ENCODE peak calls at places on chromosomes 11 and 22, in six cellular contexts. One of them, this sample, is unnamed.
A peak's percentile ranks its signal among the peaks of the same experiment; 100 is the strongest.

GRCh38 chr11:119414734-119415133 is 8.2 kb downstream of the THY1 start:
- DNase-seq in K562: no peak
- DNase-seq in SK-N-SH: no peak
- DNase-seq in HCT116: no peak
- DNase-seq in H1: no peak
- DNase-seq in GM12878: no peak
- DNase-seq in this sample: no peak

GRCh38 chr11:123103326-123103980 is 41.5 kb upstream of the HSPA8 start:
- DNase-seq in GM12878: no peak
- DNase-seq in H1: no peak
- DNase-seq in HCT116: peak; percentile 60
- DNase-seq in SK-N-SH: peak; percentile 76
- DNase-seq in K562: peak; percentile 33
- DNase-seq in this sample: peak; percentile 75

GRCh38 chr22:28969401-28970168 is 86.2 kb downstream of the ZNRF3 start:
- DNase-seq in HCT116: no peak
- DNase-seq in GM12878: no peak
- DNase-seq in K562: no peak
- DNase-seq in SK-N-SH: no peak
- DNase-seq in H1: no peak
- DNase-seq in this sample: no peak

GRCh38 chr22:40602231-40602630 is 34.3 kb downstream of the MRTFA start:
- DNase-seq in K562: no peak
- DNase-seq in SK-N-SH: no peak
- DNase-seq in HCT116: no peak
- DNase-seq in H1: no peak
- DNase-seq in GM12878: no peak
- DNase-seq in this sample: no peak

GRCh38 chr11:57310630-57311086 is 14.1 kb downstream of the TNKS1BP1 start:
- DNase-seq in GM12878: no peak
- DNase-seq in SK-N-SH: no peak
- DNase-seq in K562: no peak
- DNase-seq in HCT116: no peak
- DNase-seq in H1: no peak
- DNase-seq in this sample: peak; percentile 27

GRCh38 chr11:63683133-63683991 is 2.1 kb downstream of the RTN3 start:
- DNase-seq in SK-N-SH: no peak
- DNase-seq in H1: no peak
- DNase-seq in GM12878: no peak
- DNase-seq in HCT116: no peak
- DNase-seq in K562: no peak
- DNase-seq in this sample: peak; percentile 53

GRCh38 chr22:44554411-44554810 is 56.4 kb upstream of the RTL6 start:
- DNase-seq in GM12878: no peak
- DNase-seq in H1: no peak
- DNase-seq in K562: no peak
- DNase-seq in SK-N-SH: no peak
- DNase-seq in HCT116: no peak
- DNase-seq in this sample: no peak

GRCh38 chr11:68724293-68724692 is 27.0 kb downstream of the TESMIN start:
- DNase-seq in SK-N-SH: no peak
- DNase-seq in K562: no peak
- DNase-seq in HCT116: no peak
- DNase-seq in GM12878: no peak
- DNase-seq in H1: no peak
- DNase-seq in this sample: no peak

GRCh38 chr11:3104961-3105790 is 48.0 kb upstream of the CARS1 start:
- DNase-seq in GM12878: no peak
- DNase-seq in SK-N-SH: peak; percentile 24
- DNase-seq in H1: no peak
- DNase-seq in K562: no peak
- DNase-seq in HCT116: no peak
- DNase-seq in this sample: no peak

GRCh38 chr22:25051073-25051472 is 98.6 kb downstream of the KIAA1671 start:
- DNase-seq in HCT116: peak; percentile 23
- DNase-seq in H1: peak; percentile 59
- DNase-seq in SK-N-SH: peak; percentile 53
- DNase-seq in K562: peak; percentile 35
- DNase-seq in GM12878: no peak
- DNase-seq in this sample: no peak

GRCh38 chr11:19676508-19677379 is 35.9 kb upstream of the NAV2 start:
- DNase-seq in SK-N-SH: no peak
- DNase-seq in HCT116: no peak
- DNase-seq in K562: no peak
- DNase-seq in H1: no peak
- DNase-seq in GM12878: no peak
- DNase-seq in this sample: no peak

GRCh38 chr11:121367434-121367833 is 74.9 kb downstream of the SC5D start:
- DNase-seq in K562: no peak
- DNase-seq in HCT116: no peak
- DNase-seq in SK-N-SH: no peak
- DNase-seq in H1: no peak
- DNase-seq in GM12878: peak; percentile 99
- DNase-seq in this sample: peak; percentile 4

GRCh38 chr11:70503878-70504240 is 105.5 kb downstream of the CTTN start:
- DNase-seq in SK-N-SH: peak; percentile 63
- DNase-seq in GM12878: no peak
- DNase-seq in H1: no peak
- DNase-seq in K562: peak; percentile 26
- DNase-seq in HCT116: no peak
- DNase-seq in this sample: no peak

GRCh38 chr11:129323896-129324522 is 51.6 kb upstream of the BARX2 start:
- DNase-seq in HCT116: no peak
- DNase-seq in K562: no peak
- DNase-seq in H1: peak; percentile 36
- DNase-seq in SK-N-SH: no peak
- DNase-seq in GM12878: no peak
- DNase-seq in this sample: peak; percentile 28

GRCh38 chr11:62505112-62505783 is 41.4 kb downstream of the AHNAK start:
- DNase-seq in HCT116: no peak
- DNase-seq in GM12878: no peak
- DNase-seq in SK-N-SH: no peak
- DNase-seq in K562: peak; percentile 66
- DNase-seq in H1: peak; percentile 74
- DNase-seq in this sample: no peak

GRCh38 chr11:35206616-35207015 is 67.6 kb downstream of the CD44 start:
- DNase-seq in K562: no peak
- DNase-seq in HCT116: no peak
- DNase-seq in H1: no peak
- DNase-seq in GM12878: no peak
- DNase-seq in SK-N-SH: no peak
- DNase-seq in this sample: no peak
- H3K36me3 ChIP-seq in K562: no peaks in the 10 kb centered on the region
- H3K36me3 ChIP-seq in HCT116: peaks cover 54% of the 10 kb centered on the region
- H3K36me3 ChIP-seq in H1: no peaks in the 10 kb centered on the region
- H3K36me3 ChIP-seq in GM12878: peaks cover 10% of the 10 kb centered on the region
- H3K36me3 ChIP-seq in SK-N-SH: peaks cover 95% of the 10 kb centered on the region
- H3K36me3 ChIP-seq in this sample: peaks cover 48% of the 10 kb centered on the region

DNA sequence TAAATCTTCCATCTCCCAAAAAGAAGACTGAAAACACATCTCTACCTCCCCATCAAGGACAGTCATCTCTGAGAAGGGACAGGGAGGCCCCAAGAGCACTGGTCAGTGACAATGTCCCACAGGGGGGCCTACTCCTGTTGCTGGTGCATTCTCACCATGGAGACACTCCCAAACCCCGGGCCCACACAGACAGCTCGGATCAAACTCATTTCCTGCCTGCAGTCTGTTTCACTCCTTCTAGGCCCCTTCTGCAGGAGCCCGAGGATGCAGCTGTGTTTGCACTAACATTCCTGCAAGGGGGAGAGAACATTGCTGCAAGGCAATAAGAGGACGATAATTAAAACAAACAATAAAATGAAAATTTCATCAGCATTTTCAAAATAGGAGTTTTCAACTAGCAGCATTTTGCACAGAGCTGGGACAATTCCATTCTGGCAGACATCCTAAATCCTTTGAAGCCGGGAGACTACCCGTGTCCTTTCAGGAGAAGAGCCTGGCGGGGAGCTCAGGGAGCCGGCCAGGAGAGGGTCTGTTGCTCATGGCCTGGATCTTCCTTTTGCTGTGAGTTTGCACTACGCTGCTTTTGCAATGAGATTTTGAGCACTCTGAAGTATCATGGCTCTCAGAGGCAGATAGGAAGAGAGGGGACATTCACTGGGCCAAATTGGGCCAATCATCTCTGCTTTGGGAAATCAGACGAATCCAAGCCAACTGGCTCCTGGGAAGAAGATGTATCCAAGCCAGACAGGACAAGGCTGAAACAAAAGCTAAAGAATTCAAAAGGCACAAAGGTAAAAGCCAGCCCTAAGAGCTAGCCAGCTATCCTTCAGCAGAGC is 33.2 kb downstream of the SPATA19 start:
- DNase-seq in HCT116: no peak
- DNase-seq in SK-N-SH: no peak
- DNase-seq in H1: no peak
- DNase-seq in GM12878: no peak
- DNase-seq in K562: no peak
- DNase-seq in this sample: no peak
- TF ChIP-seq RAD21 in HCT116: no peak
- TF ChIP-seq RAD21 in SK-N-SH: no peak
- TF ChIP-seq RAD21 in H1: no peak
- TF ChIP-seq RAD21 in GM12878: no peak
- TF ChIP-seq RAD21 in K562: no peak
- TF ChIP-seq RAD21 in this sample: no peak

GRCh38 chr11:86453290-86454030 is 78.8 kb downstream of the CCDC81 start:
- DNase-seq in H1: no peak
- DNase-seq in HCT116: no peak
- DNase-seq in K562: no peak
- DNase-seq in GM12878: no peak
- DNase-seq in SK-N-SH: no peak
- DNase-seq in this sample: no peak
- H3K36me3 ChIP-seq in H1: no peaks in the 10 kb centered on the region
- H3K36me3 ChIP-seq in HCT116: no peaks in the 10 kb centered on the region
- H3K36me3 ChIP-seq in K562: no peaks in the 10 kb centered on the region
- H3K36me3 ChIP-seq in GM12878: no peaks in the 10 kb centered on the region
- H3K36me3 ChIP-seq in SK-N-SH: no peaks in the 10 kb centered on the region
- H3K36me3 ChIP-seq in this sample: no peaks in the 10 kb centered on the region

GRCh38 chr11:1988174-1988573 is 9.5 kb downstream of the H19 start:
- DNase-seq in GM12878: no peak
- DNase-seq in H1: no peak
- DNase-seq in SK-N-SH: no peak
- DNase-seq in K562: no peak
- DNase-seq in HCT116: no peak
- DNase-seq in this sample: no peak

GRCh38 chr11:1987024-1987423 is 10.6 kb downstream of the H19 start:
- DNase-seq in K562: no peak
- DNase-seq in GM12878: no peak
- DNase-seq in HCT116: no peak
- DNase-seq in H1: no peak
- DNase-seq in SK-N-SH: no peak
- DNase-seq in this sample: no peak

GRCh38 chr11:1990872-1991578 is 6.6 kb downstream of the H19 start:
- DNase-seq in HCT116: no peak
- DNase-seq in H1: no peak
- DNase-seq in SK-N-SH: no peak
- DNase-seq in GM12878: no peak
- DNase-seq in K562: no peak
- DNase-seq in this sample: no peak

GRCh38 chr11:1992111-1992510 is 5.5 kb downstream of the H19 start:
- DNase-seq in HCT116: no peak
- DNase-seq in GM12878: no peak
- DNase-seq in H1: peak; percentile 39
- DNase-seq in SK-N-SH: no peak
- DNase-seq in K562: no peak
- DNase-seq in this sample: no peak

GRCh38 chr11:1988667-1989317 is 8.8 kb downstream of the H19 start:
- DNase-seq in H1: peak; percentile 38
- DNase-seq in GM12878: no peak
- DNase-seq in K562: no peak
- DNase-seq in HCT116: no peak
- DNase-seq in SK-N-SH: no peak
- DNase-seq in this sample: no peak
- TF ChIP-seq RAD21 in H1: no peak
- TF ChIP-seq RAD21 in GM12878: no peak
- TF ChIP-seq RAD21 in K562: no peak
- TF ChIP-seq RAD21 in HCT116: no peak
- TF ChIP-seq RAD21 in SK-N-SH: no peak
- TF ChIP-seq RAD21 in this sample: no peak

GRCh38 chr11:34968862-34969261 is 52.4 kb downstream of the PDHX start:
- DNase-seq in SK-N-SH: no peak
- DNase-seq in K562: no peak
- DNase-seq in HCT116: no peak
- DNase-seq in H1: no peak
- DNase-seq in GM12878: no peak
- DNase-seq in this sample: no peak

GRCh38 chr11:34972892-34973291 is 56.5 kb downstream of the PDHX start:
- DNase-seq in GM12878: no peak
- DNase-seq in SK-N-SH: no peak
- DNase-seq in K562: no peak
- DNase-seq in HCT116: no peak
- DNase-seq in H1: no peak
- DNase-seq in this sample: peak; percentile 87

GRCh38 chr11:34975482-34975881 is 59.1 kb downstream of the PDHX start:
- DNase-seq in K562: no peak
- DNase-seq in GM12878: no peak
- DNase-seq in SK-N-SH: no peak
- DNase-seq in HCT116: no peak
- DNase-seq in H1: no peak
- DNase-seq in this sample: no peak

GRCh38 chr11:34970033-34970432 is 53.6 kb downstream of the PDHX start:
- DNase-seq in SK-N-SH: no peak
- DNase-seq in GM12878: no peak
- DNase-seq in HCT116: no peak
- DNase-seq in H1: no peak
- DNase-seq in K562: no peak
- DNase-seq in this sample: no peak

DNA sequence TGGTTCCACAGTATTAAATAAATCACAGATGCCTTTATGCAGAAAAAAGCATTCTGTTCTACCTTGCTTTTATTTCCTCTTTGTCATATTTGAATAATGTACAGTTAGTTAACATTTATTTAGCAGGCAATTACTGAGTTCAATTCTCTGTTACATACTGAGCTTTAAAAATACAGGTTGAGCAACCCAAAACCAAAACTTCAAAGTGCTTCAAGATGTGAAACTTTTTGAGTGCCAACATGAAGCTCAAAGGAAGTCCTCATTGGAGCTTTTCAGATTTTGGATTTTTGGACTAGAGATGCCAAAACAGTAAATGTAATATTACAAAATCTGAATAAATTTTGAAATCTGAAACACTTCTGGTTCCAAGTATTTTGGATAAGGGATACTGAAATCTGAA is 54.1 kb downstream of the PDHX start:
- DNase-seq in HCT116: no peak
- DNase-seq in K562: no peak
- DNase-seq in GM12878: no peak
- DNase-seq in SK-N-SH: no peak
- DNase-seq in H1: no peak
- DNase-seq in this sample: no peak
- H3K36me3 ChIP-seq in HCT116: peaks cover 5% of the 10 kb centered on the region
- H3K36me3 ChIP-seq in K562: peaks cover 53% of the 10 kb centered on the region
- H3K36me3 ChIP-seq in GM12878: peaks cover 13% of the 10 kb centered on the region
- H3K36me3 ChIP-seq in SK-N-SH: peaks cover 83% of the 10 kb centered on the region
- H3K36me3 ChIP-seq in H1: no peaks in the 10 kb centered on the region
- H3K36me3 ChIP-seq in this sample: peaks cover 14% of the 10 kb centered on the region